ENCODE peak calls at places on chromosome 3, in nine cellular contexts. One of them, this sample, is unnamed.

GRCh38 chr3:11845661-11846060 is 1.0 kb downstream of the TAMM41 start:
- DNase-seq in lower lobe of right lung: no peak
- DNase-seq in HFF-Myc: no peak
- DNase-seq in upper lobe of left lung: no peak
- DNase-seq in SK-N-SH: no peak
- DNase-seq in transverse colon: no peak
- DNase-seq in cardiac muscle cell: no peak
- DNase-seq in endothelial cell: no peak
- DNase-seq in fibroblast of mammary gland: no peak
- DNase-seq in this sample: no peak

GRCh38 chr3:15667484-15667883 is 65.9 kb downstream of the BTD start:
- DNase-seq in lower lobe of right lung: no peak
- DNase-seq in HFF-Myc: no peak
- DNase-seq in upper lobe of left lung: no peak
- DNase-seq in SK-N-SH: no peak
- DNase-seq in transverse colon: no peak
- DNase-seq in cardiac muscle cell: no peak
- DNase-seq in endothelial cell: no peak
- DNase-seq in fibroblast of mammary gland: no peak
- DNase-seq in this sample: no peak

GRCh38 chr3:73787620-73788019 is 162.9 kb upstream of the PDZRN3 start:
- DNase-seq in lower lobe of right lung: no peak
- DNase-seq in HFF-Myc: no peak
- DNase-seq in upper lobe of left lung: no peak
- DNase-seq in SK-N-SH: no peak
- DNase-seq in transverse colon: no peak
- DNase-seq in cardiac muscle cell: no peak
- DNase-seq in endothelial cell: no peak
- DNase-seq in fibroblast of mammary gland: peak
- DNase-seq in this sample: no peak

GRCh38 chr3:134392336-134392983 is 18.2 kb upstream of the AMOTL2 start:
- DNase-seq in lower lobe of right lung: no peak
- DNase-seq in HFF-Myc: no peak
- DNase-seq in upper lobe of left lung: no peak
- DNase-seq in SK-N-SH: no peak
- DNase-seq in transverse colon: no peak
- DNase-seq in cardiac muscle cell: peak
- DNase-seq in endothelial cell: no peak
- DNase-seq in fibroblast of mammary gland: no peak
- DNase-seq in this sample: no peak

GRCh38 chr3:2992534-2992933 is 117.6 kb downstream of the IL5RA start:
- DNase-seq in lower lobe of right lung: no peak
- DNase-seq in HFF-Myc: no peak
- DNase-seq in upper lobe of left lung: no peak
- DNase-seq in SK-N-SH: no peak
- DNase-seq in transverse colon: no peak
- DNase-seq in cardiac muscle cell: no peak
- DNase-seq in endothelial cell: no peak
- DNase-seq in fibroblast of mammary gland: no peak
- DNase-seq in this sample: no peak

GRCh38 chr3:193686665-193687506 is 93.9 kb downstream of the OPA1 start:
- DNase-seq in lower lobe of right lung: no peak
- DNase-seq in HFF-Myc: no peak
- DNase-seq in upper lobe of left lung: no peak
- DNase-seq in SK-N-SH: no peak
- DNase-seq in transverse colon: no peak
- DNase-seq in cardiac muscle cell: no peak
- DNase-seq in endothelial cell: no peak
- DNase-seq in fibroblast of mammary gland: no peak
- DNase-seq in this sample: no peak

GRCh38 chr3:41705893-41706292 is 256.0 kb downstream of the ULK4 start:
- DNase-seq in lower lobe of right lung: no peak
- DNase-seq in HFF-Myc: no peak
- DNase-seq in upper lobe of left lung: no peak
- DNase-seq in SK-N-SH: no peak
- DNase-seq in transverse colon: no peak
- DNase-seq in cardiac muscle cell: no peak
- DNase-seq in endothelial cell: no peak
- DNase-seq in fibroblast of mammary gland: no peak
- DNase-seq in this sample: no peak

GRCh38 chr3:4520013-4520881 is 27.1 kb downstream of the ITPR1 start:
- DNase-seq in lower lobe of right lung: no peak
- DNase-seq in HFF-Myc: no peak
- DNase-seq in upper lobe of left lung: no peak
- DNase-seq in SK-N-SH: no peak
- DNase-seq in transverse colon: no peak
- DNase-seq in cardiac muscle cell: no peak
- DNase-seq in endothelial cell: no peak
- DNase-seq in fibroblast of mammary gland: no peak
- DNase-seq in this sample: no peak

GRCh38 chr3:161851941-161852566 is 355.4 kb downstream of the OTOL1 start:
- DNase-seq in lower lobe of right lung: no peak
- DNase-seq in HFF-Myc: peak
- DNase-seq in upper lobe of left lung: peak
- DNase-seq in SK-N-SH: peak
- DNase-seq in transverse colon: peak
- DNase-seq in cardiac muscle cell: peak
- DNase-seq in endothelial cell: peak
- DNase-seq in fibroblast of mammary gland: peak
- DNase-seq in this sample: no peak

GRCh38 chr3:99817047-99817436 is 620 bp upstream of the CMSS1 start:
- DNase-seq in lower lobe of right lung: no peak
- DNase-seq in HFF-Myc: no peak
- DNase-seq in upper lobe of left lung: no peak
- DNase-seq in SK-N-SH: peak
- DNase-seq in transverse colon: peak
- DNase-seq in cardiac muscle cell: no peak
- DNase-seq in endothelial cell: peak
- DNase-seq in fibroblast of mammary gland: no peak
- DNase-seq in this sample: no peak

GRCh38 chr3:14148041-14148985 is 23.5 kb downstream of the TMEM43 start:
- DNase-seq in lower lobe of right lung: no peak
- DNase-seq in HFF-Myc: no peak
- DNase-seq in upper lobe of left lung: peak
- DNase-seq in SK-N-SH: peak
- DNase-seq in transverse colon: no peak
- DNase-seq in cardiac muscle cell: no peak
- DNase-seq in endothelial cell: peak
- DNase-seq in fibroblast of mammary gland: no peak
- DNase-seq in this sample: peak

GRCh38 chr3:111895079-111895478 is 36.0 kb downstream of the PHLDB2 start:
- DNase-seq in lower lobe of right lung: no peak
- DNase-seq in HFF-Myc: no peak
- DNase-seq in upper lobe of left lung: no peak
- DNase-seq in SK-N-SH: peak
- DNase-seq in transverse colon: no peak
- DNase-seq in cardiac muscle cell: peak
- DNase-seq in endothelial cell: no peak
- DNase-seq in fibroblast of mammary gland: peak
- DNase-seq in this sample: no peak
- TF ChIP-seq CTCF in lower lobe of right lung: no peak
- TF ChIP-seq CTCF in HFF-Myc: peak
- TF ChIP-seq CTCF in upper lobe of left lung: no peak
- TF ChIP-seq CTCF in SK-N-SH: peak
- TF ChIP-seq CTCF in transverse colon: no peak
- TF ChIP-seq CTCF in cardiac muscle cell: peak
- TF ChIP-seq CTCF in endothelial cell: no peak
- TF ChIP-seq CTCF in fibroblast of mammary gland: peak
- TF ChIP-seq CTCF in this sample: no peak

GRCh38 chr3:5565026-5565425 is 377.5 kb downstream of the EDEM1 start:
- DNase-seq in lower lobe of right lung: no peak
- DNase-seq in HFF-Myc: no peak
- DNase-seq in upper lobe of left lung: no peak
- DNase-seq in SK-N-SH: no peak
- DNase-seq in transverse colon: no peak
- DNase-seq in cardiac muscle cell: no peak
- DNase-seq in endothelial cell: no peak
- DNase-seq in fibroblast of mammary gland: no peak
- DNase-seq in this sample: no peak

GRCh38 chr3:5567113-5567512 is 379.6 kb downstream of the EDEM1 start:
- DNase-seq in lower lobe of right lung: no peak
- DNase-seq in HFF-Myc: no peak
- DNase-seq in upper lobe of left lung: no peak
- DNase-seq in SK-N-SH: no peak
- DNase-seq in transverse colon: no peak
- DNase-seq in cardiac muscle cell: no peak
- DNase-seq in endothelial cell: no peak
- DNase-seq in fibroblast of mammary gland: no peak
- DNase-seq in this sample: no peak

GRCh38 chr3:5569152-5569551 is 381.6 kb downstream of the EDEM1 start:
- DNase-seq in lower lobe of right lung: no peak
- DNase-seq in HFF-Myc: no peak
- DNase-seq in upper lobe of left lung: no peak
- DNase-seq in SK-N-SH: no peak
- DNase-seq in transverse colon: no peak
- DNase-seq in cardiac muscle cell: no peak
- DNase-seq in endothelial cell: no peak
- DNase-seq in fibroblast of mammary gland: no peak
- DNase-seq in this sample: no peak

GRCh38 chr3:5572168-5572567 is 384.7 kb downstream of the EDEM1 start:
- DNase-seq in lower lobe of right lung: no peak
- DNase-seq in HFF-Myc: no peak
- DNase-seq in upper lobe of left lung: no peak
- DNase-seq in SK-N-SH: no peak
- DNase-seq in transverse colon: no peak
- DNase-seq in cardiac muscle cell: no peak
- DNase-seq in endothelial cell: no peak
- DNase-seq in fibroblast of mammary gland: no peak
- DNase-seq in this sample: no peak

DNA sequence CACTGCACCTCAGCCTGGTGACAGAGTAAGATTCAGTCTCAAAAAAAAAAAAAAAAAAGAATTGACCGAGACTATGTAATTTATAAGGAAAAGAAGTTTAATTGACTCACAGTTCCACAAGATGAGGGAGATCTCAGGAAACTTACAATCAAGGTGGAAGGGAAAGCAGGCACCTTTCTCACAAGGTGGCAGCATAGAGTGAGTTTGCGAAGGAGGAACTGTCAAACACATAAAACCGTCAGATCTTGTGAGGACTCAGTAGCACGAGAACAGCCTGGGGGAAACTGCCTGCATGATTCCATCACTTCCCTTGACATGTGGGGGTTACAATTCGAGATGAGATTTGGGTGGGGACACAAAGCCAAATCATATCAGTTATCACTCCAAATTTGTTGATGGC is 380.9 kb downstream of the EDEM1 start:
- DNase-seq in lower lobe of right lung: no peak
- DNase-seq in HFF-Myc: no peak
- DNase-seq in upper lobe of left lung: no peak
- DNase-seq in SK-N-SH: no peak
- DNase-seq in transverse colon: peak
- DNase-seq in cardiac muscle cell: no peak
- DNase-seq in endothelial cell: no peak
- DNase-seq in fibroblast of mammary gland: no peak
- DNase-seq in this sample: no peak
- TF ChIP-seq CTCF in lower lobe of right lung: no peak
- TF ChIP-seq CTCF in HFF-Myc: no peak
- TF ChIP-seq CTCF in upper lobe of left lung: no peak
- TF ChIP-seq CTCF in SK-N-SH: no peak
- TF ChIP-seq CTCF in transverse colon: peak
- TF ChIP-seq CTCF in cardiac muscle cell: no peak
- TF ChIP-seq CTCF in endothelial cell: no peak
- TF ChIP-seq CTCF in fibroblast of mammary gland: no peak
- TF ChIP-seq CTCF in this sample: peak

GRCh38 chr3:169489775-169490546 is 173.6 kb downstream of the MECOM start:
- DNase-seq in lower lobe of right lung: no peak
- DNase-seq in HFF-Myc: no peak
- DNase-seq in upper lobe of left lung: no peak
- DNase-seq in SK-N-SH: no peak
- DNase-seq in transverse colon: no peak
- DNase-seq in cardiac muscle cell: no peak
- DNase-seq in endothelial cell: no peak
- DNase-seq in fibroblast of mammary gland: no peak
- DNase-seq in this sample: no peak

GRCh38 chr3:169494982-169495381 is 168.5 kb downstream of the MECOM start:
- DNase-seq in lower lobe of right lung: no peak
- DNase-seq in HFF-Myc: no peak
- DNase-seq in upper lobe of left lung: no peak
- DNase-seq in SK-N-SH: no peak
- DNase-seq in transverse colon: no peak
- DNase-seq in cardiac muscle cell: no peak
- DNase-seq in endothelial cell: no peak
- DNase-seq in fibroblast of mammary gland: no peak
- DNase-seq in this sample: no peak

GRCh38 chr3:169495569-169495968 is 167.9 kb downstream of the MECOM start:
- DNase-seq in lower lobe of right lung: no peak
- DNase-seq in HFF-Myc: no peak
- DNase-seq in upper lobe of left lung: no peak
- DNase-seq in SK-N-SH: no peak
- DNase-seq in transverse colon: no peak
- DNase-seq in cardiac muscle cell: no peak
- DNase-seq in endothelial cell: no peak
- DNase-seq in fibroblast of mammary gland: no peak
- DNase-seq in this sample: no peak

GRCh38 chr3:169496402-169496801 is 167.1 kb downstream of the MECOM start:
- DNase-seq in lower lobe of right lung: no peak
- DNase-seq in HFF-Myc: no peak
- DNase-seq in upper lobe of left lung: no peak
- DNase-seq in SK-N-SH: no peak
- DNase-seq in transverse colon: no peak
- DNase-seq in cardiac muscle cell: no peak
- DNase-seq in endothelial cell: no peak
- DNase-seq in fibroblast of mammary gland: no peak
- DNase-seq in this sample: no peak

DNA sequence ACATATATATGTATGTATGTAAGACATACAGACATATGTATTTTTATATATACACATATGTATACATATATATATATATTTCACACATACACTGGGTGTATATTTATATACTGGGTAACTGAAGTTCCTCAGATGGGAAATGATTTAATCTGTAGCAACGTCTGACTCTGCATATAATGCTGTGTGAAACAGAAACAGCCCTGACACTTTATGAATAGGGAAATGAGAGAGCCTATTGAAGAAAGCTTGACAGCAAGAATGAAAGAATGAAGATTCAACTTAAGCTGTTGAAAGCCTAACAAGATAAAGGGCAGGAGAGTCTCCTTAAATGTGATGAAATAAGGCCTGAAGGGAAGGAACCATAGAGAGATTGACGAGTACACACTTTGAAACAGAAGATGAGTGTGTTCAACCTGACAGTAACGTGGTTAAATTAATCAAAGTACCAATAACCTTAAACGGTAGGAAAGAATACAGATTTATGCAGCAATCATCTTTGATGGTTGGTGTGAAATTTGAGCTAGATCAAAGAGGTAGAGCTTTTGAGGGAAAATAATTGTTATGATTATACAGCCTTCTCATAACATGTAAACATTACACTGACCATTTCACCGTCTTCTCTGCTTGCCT is 169.9 kb downstream of the MECOM start:
- DNase-seq in lower lobe of right lung: no peak
- DNase-seq in HFF-Myc: no peak
- DNase-seq in upper lobe of left lung: no peak
- DNase-seq in SK-N-SH: no peak
- DNase-seq in transverse colon: no peak
- DNase-seq in cardiac muscle cell: no peak
- DNase-seq in endothelial cell: no peak
- DNase-seq in fibroblast of mammary gland: no peak
- DNase-seq in this sample: no peak
- TF ChIP-seq CTCF in lower lobe of right lung: no peak
- TF ChIP-seq CTCF in HFF-Myc: no peak
- TF ChIP-seq CTCF in upper lobe of left lung: no peak
- TF ChIP-seq CTCF in SK-N-SH: no peak
- TF ChIP-seq CTCF in transverse colon: no peak
- TF ChIP-seq CTCF in cardiac muscle cell: no peak
- TF ChIP-seq CTCF in endothelial cell: no peak
- TF ChIP-seq CTCF in fibroblast of mammary gland: no peak
- TF ChIP-seq CTCF in this sample: no peak

GRCh38 chr3:24683511-24684384 is 189.1 kb upstream of the THRB start:
- DNase-seq in lower lobe of right lung: no peak
- DNase-seq in HFF-Myc: peak
- DNase-seq in upper lobe of left lung: no peak
- DNase-seq in SK-N-SH: peak
- DNase-seq in transverse colon: peak
- DNase-seq in cardiac muscle cell: peak
- DNase-seq in endothelial cell: peak
- DNase-seq in fibroblast of mammary gland: peak
- DNase-seq in this sample: no peak
- TF ChIP-seq CTCF in lower lobe of right lung: peak
- TF ChIP-seq CTCF in HFF-Myc: peak
- TF ChIP-seq CTCF in upper lobe of left lung: peak
- TF ChIP-seq CTCF in SK-N-SH: peak
- TF ChIP-seq CTCF in transverse colon: peak
- TF ChIP-seq CTCF in cardiac muscle cell: peak
- TF ChIP-seq CTCF in endothelial cell: peak
- TF ChIP-seq CTCF in fibroblast of mammary gland: peak
- TF ChIP-seq CTCF in this sample: peak